ENCODE peak calls at places on chromosomes 7 and 10, in ten cellular contexts. P is fibroblast of lung; I is T-helper 2 cell; Z is activated T-cell treated with anti-CD3 and anti-CD28 coated beads, Interleukin-2, amount 50 U/mL, for 1 hour; C is activated CD8-positive, alpha-beta memory T cell treated with anti-CD3 and anti-CD28 coated beads for 48 hours; G is amniotic stem cell; K is nephron progenitor cell; H is stimulated activated CD4-positive, alpha-beta T cell treated with anti-CD3 and anti-CD28 coated beads, Interleukin-12 subunit alpha, Interleukin-12 subunit beta, amount 100 ng/mL, for 4 hours; B is AG04450; Y is uterus. R is an unnamed sample.

GRCh38 chr7:118175751-118176150 is 8.2 kb upstream of the LSM8 start:
- DNase-seq in P (no peak), I (no peak), Z (no peak), C (no peak), G (no peak), K (no peak), H (no peak), B (no peak), Y (no peak), R (no peak)

GRCh38 chr10:116723428-116724281 is 18.7 kb downstream of the HSPA12A start:
- DNase-seq in P (no peak), I (peak; percentile 46), Z (peak; percentile 54), C (no peak), G (no peak), K (no peak), H (no peak), B (no peak), Y (no peak), R (no peak)

GRCh38 chr7:151896486-151896885 is 19.6 kb upstream of the PRKAG2 start:
- DNase-seq in P (no peak), I (no peak), Z (no peak), C (no peak), G (no peak), K (no peak), H (no peak), B (no peak), Y (no peak), R (no peak)

GRCh38 chr10:47397256-47397655 is 13.2 kb upstream of the ZNF488 start:
- DNase-seq in P (no peak), I (no peak), Z (no peak), C (no peak), G (no peak), K (no peak), H (no peak), B (no peak), Y (no peak), R (no peak)

GRCh38 chr10:119461380-119461779 is 81.1 kb downstream of the RGS10 start:
- DNase-seq in P (no peak), I (no peak), Z (no peak), C (no peak), G (no peak), K (no peak), H (no peak), B (no peak), Y (no peak), R (no peak)

GRCh38 chr7:103048833-103049232 is 25.8 kb downstream of the FBXL13 start:
- DNase-seq in P (peak; percentile 9), I (no peak), Z (no peak), C (no peak), G (no peak), K (no peak), H (no peak), B (no peak), Y (no peak), R (no peak)

GRCh38 chr7:95608344-95609173 is 12.2 kb upstream of the PDK4 start:
- DNase-seq in P (peak; percentile 100), I (no peak), Z (no peak), C (no peak), G (peak; percentile 32), K (peak; percentile 73), H (no peak), B (peak; percentile 82), Y (peak; percentile 88), R (peak; percentile 96)

GRCh38 chr10:3067045-3067858 is at the start of gene PFKP:
- DNase-seq in P (no peak), I (peak; percentile 53), Z (peak; percentile 73), C (peak; percentile 44), G (no peak), K (peak; percentile 66), H (peak; percentile 70), B (no peak), Y (peak; percentile 47), R (peak; percentile 77)

GRCh38 chr10:124724279-124725027 is 19.7 kb downstream of the FAM53B start:
- DNase-seq in P (no peak), I (no peak), Z (peak; percentile 21), C (no peak), G (no peak), K (no peak), H (no peak), B (no peak), Y (peak; percentile 13), R (no peak)

GRCh38 chr7:73577627-73578341 is 595 bp downstream of the TBL2 start:
- DNase-seq in P (no peak), I (no peak), Z (no peak), C (no peak), G (no peak), K (no peak), H (no peak), B (no peak), Y (no peak), R (peak; percentile 37)

GRCh38 chr10:91298224-91298862 is 77.9 kb downstream of the PCGF5 start:
- DNase-seq in P (peak; percentile 81), I (peak; percentile 64), Z (peak; percentile 79), C (peak; percentile 63), G (peak; percentile 71), K (peak; percentile 84), H (peak; percentile 73), B (peak; percentile 55), Y (peak; percentile 73), R (peak; percentile 91)

GRCh38 chr10:46028584-46029570 is 1.5 kb downstream of the NCOA4 start:
- DNase-seq in P (peak; percentile 82), I (no peak), Z (no peak), C (no peak), G (peak; percentile 55), K (no peak), H (no peak), B (peak; percentile 51), Y (no peak), R (peak; percentile 83)

GRCh38 chr7:118429141-118429540 is 204.6 kb downstream of the ANKRD7 start:
- DNase-seq in P (no peak), I (no peak), Z (no peak), C (no peak), G (no peak), K (no peak), H (no peak), B (no peak), Y (no peak), R (no peak)

GRCh38 chr7:31705377-31705776 is 18.4 kb downstream of the PPP1R17 start:
- DNase-seq in P (no peak), I (no peak), Z (no peak), C (no peak), G (no peak), K (no peak), H (no peak), B (no peak), Y (no peak), R (no peak)

GRCh38 chr7:22563115-22563514 is 63.1 kb upstream of the STEAP1B start:
- DNase-seq in P (no peak), I (no peak), Z (no peak), C (no peak), G (no peak), K (no peak), H (no peak), B (no peak), Y (no peak), R (no peak)

GRCh38 chr10:102800601-102801335 is 36.4 kb downstream of the CYP17A1 start:
- DNase-seq in P (no peak), I (no peak), Z (no peak), C (no peak), G (no peak), K (no peak), H (no peak), B (no peak), Y (no peak), R (no peak)

GRCh38 chr7:11474902-11475585 is 357.0 kb downstream of the THSD7A start:
- DNase-seq in P (no peak), I (no peak), Z (no peak), C (no peak), G (no peak), K (no peak), H (no peak), B (no peak), Y (no peak), R (no peak)

GRCh38 chr7:691361-692045 is 35.0 kb upstream of the DNAAF5 start:
- DNase-seq in P (no peak), I (no peak), Z (no peak), C (no peak), G (no peak), K (no peak), H (no peak), B (no peak), Y (no peak), R (no peak)

GRCh38 chr10:132406181-132406580 is 9.2 kb downstream of the PWWP2B start:
- DNase-seq in P (no peak), I (no peak), Z (no peak), C (no peak), G (no peak), K (no peak), H (no peak), B (no peak), Y (no peak), R (no peak)